ENCODE peak calls at places on chromosomes 13 and 19, in four cellular contexts. B is MG63, R is uterus, Y is left cardiac atrium. S is an unnamed sample.

GRCh38 chr19:2616741-2617392 is 85.6 kb downstream of the GNG7 start:
- DNase-seq in B (no peak), Y (peak), R (no peak), S (peak)

GRCh38 chr13:96065851-96066250 is 12.7 kb upstream of the UGGT2 start:
- DNase-seq in R (no peak), B (no peak), Y (no peak), S (no peak)

GRCh38 chr19:41478171-41478570 is 35.2 kb downstream of the ERICH4 start:
- DNase-seq in Y (peak), B (no peak), R (no peak), S (no peak)

GRCh38 chr13:109795021-109795420 is 8.6 kb upstream of the IRS2 start:
- DNase-seq in B (no peak), R (no peak), Y (no peak), S (no peak)

GRCh38 chr19:2355168-2356035 is 4.7 kb upstream of the TMPRSS9 start:
- DNase-seq in B (no peak), R (no peak), Y (no peak), S (no peak)

GRCh38 chr13:108777421-108778420 is 148.3 kb downstream of the MYO16 start:
- DNase-seq in R (no peak), B (peak), Y (no peak), S (no peak)

GRCh38 chr13:71477735-71478134 is 389.3 kb downstream of the DACH1 start:
- DNase-seq in Y (no peak), R (no peak), B (no peak), S (no peak)

GRCh38 chr13:97851269-97851668 is 102.2 kb upstream of the IPO5 start:
- DNase-seq in B (no peak), R (no peak), Y (no peak), S (no peak)

GRCh38 chr19:46546194-46546896 is 50.7 kb upstream of the PNMA8B start:
- DNase-seq in Y (no peak), R (no peak), B (no peak), S (no peak)

GRCh38 chr13:113118328-113119021 is 4.1 kb upstream of the F10 start:
- DNase-seq in Y (peak), R (peak), B (no peak), S (no peak)

GRCh38 chr19:57802269-57802668 is 12.4 kb downstream of the ZNF552 start:
- DNase-seq in R (no peak), B (no peak), Y (no peak), S (no peak)

GRCh38 chr19:6465006-6465405 is 935 bp downstream of the CRB3 start:
- DNase-seq in Y (no peak), R (no peak), B (no peak), S (no peak)

GRCh38 chr19:38466050-38466449 is 32.6 kb downstream of the RYR1 start:
- DNase-seq in Y (no peak), R (no peak), B (no peak), S (no peak)

GRCh38 chr13:21322304-21322965 is 136.7 kb downstream of the ZDHHC20 start:
- DNase-seq in R (no peak), Y (no peak), B (no peak), S (no peak)